ENCODE peak calls at places on chromosomes 5 and 9, in four cellular contexts. One of them, this sample, is unnamed.

GRCh38 chr9:89610391-89610925 is 5.6 kb downstream of the GADD45G start:
- DNase-seq in astrocyte: no peak
- DNase-seq in IMR-90: no peak
- DNase-seq in H9: no peak
- DNase-seq in this sample: peak

GRCh38 chr5:132138260-132138659 is 64.7 kb downstream of the CSF2 start:
- DNase-seq in astrocyte: peak
- DNase-seq in H9: no peak
- DNase-seq in IMR-90: peak
- DNase-seq in this sample: no peak

GRCh38 chr9:136023401-136024225 is 62.4 kb upstream of the UBAC1 start:
- DNase-seq in H9: peak
- DNase-seq in IMR-90: peak
- DNase-seq in astrocyte: peak
- DNase-seq in this sample: peak

GRCh38 chr5:135392256-135392655 is 6.8 kb downstream of the MACROH2A1 start:
- DNase-seq in H9: no peak
- DNase-seq in IMR-90: peak
- DNase-seq in astrocyte: peak
- DNase-seq in this sample: no peak

GRCh38 chr9:18317896-18318295 is 156.1 kb upstream of the ADAMTSL1 start:
- DNase-seq in IMR-90: peak
- DNase-seq in H9: no peak
- DNase-seq in astrocyte: peak
- DNase-seq in this sample: no peak

GRCh38 chr5:54761213-54761701 is 224.1 kb downstream of the ESM1 start:
- DNase-seq in H9: no peak
- DNase-seq in astrocyte: peak
- DNase-seq in IMR-90: peak
- DNase-seq in this sample: no peak

GRCh38 chr5:160269017-160269416 is 39.7 kb downstream of the FABP6 start:
- DNase-seq in H9: no peak
- DNase-seq in IMR-90: peak
- DNase-seq in astrocyte: peak
- DNase-seq in this sample: peak

GRCh38 chr5:149804478-149805450 is 74.7 kb downstream of the PPARGC1B start:
- DNase-seq in H9: no peak
- DNase-seq in astrocyte: no peak
- DNase-seq in IMR-90: no peak
- DNase-seq in this sample: no peak

GRCh38 chr5:126676195-126676624 is 75.5 kb downstream of the PHAX start:
- DNase-seq in astrocyte: peak
- DNase-seq in IMR-90: peak
- DNase-seq in H9: peak
- DNase-seq in this sample: peak

GRCh38 chr5:168434746-168435321 is 51.4 kb upstream of the RARS1 start:
- DNase-seq in IMR-90: peak
- DNase-seq in astrocyte: peak
- DNase-seq in H9: no peak
- DNase-seq in this sample: no peak

GRCh38 chr5:150545246-150545645 is 37.3 kb downstream of the NDST1 start:
- DNase-seq in IMR-90: no peak
- DNase-seq in H9: no peak
- DNase-seq in astrocyte: no peak
- DNase-seq in this sample: no peak

GRCh38 chr9:97525451-97525850 is 24.0 kb downstream of the TMOD1 start:
- DNase-seq in IMR-90: peak
- DNase-seq in H9: no peak
- DNase-seq in astrocyte: no peak
- DNase-seq in this sample: no peak

GRCh38 chr5:140548791-140549190 is 1.3 kb downstream of the EIF4EBP3 start:
- DNase-seq in astrocyte: no peak
- DNase-seq in H9: no peak
- DNase-seq in IMR-90: no peak
- DNase-seq in this sample: no peak

GRCh38 chr5:93874080-93874479 is 132.7 kb upstream of the POU5F2 start:
- DNase-seq in IMR-90: peak
- DNase-seq in astrocyte: peak
- DNase-seq in H9: no peak
- DNase-seq in this sample: no peak

GRCh38 chr5:21802869-21803490 is 1050.2 kb downstream of the CDH12 start:
- DNase-seq in astrocyte: peak
- DNase-seq in H9: no peak
- DNase-seq in IMR-90: peak
- DNase-seq in this sample: peak

GRCh38 chr9:99677281-99677680 is 144.4 kb upstream of the NR4A3 start:
- DNase-seq in IMR-90: peak
- DNase-seq in astrocyte: peak
- DNase-seq in H9: no peak
- DNase-seq in this sample: no peak

GRCh38 chr5:171720086-171720485 is 65.5 kb upstream of the SMIM23 start:
- DNase-seq in astrocyte: no peak
- DNase-seq in H9: peak
- DNase-seq in IMR-90: no peak
- DNase-seq in this sample: no peak

GRCh38 chr9:32344551-32345182 is 39.8 kb upstream of the ACO1 start:
- DNase-seq in H9: peak
- DNase-seq in astrocyte: no peak
- DNase-seq in IMR-90: peak
- DNase-seq in this sample: no peak

GRCh38 chr9:113184089-113184488 is 33.3 kb downstream of the SLC31A2 start:
- DNase-seq in astrocyte: no peak
- DNase-seq in IMR-90: no peak
- DNase-seq in H9: no peak
- DNase-seq in this sample: no peak

GRCh38 chr5:115855959-115856358 is 14.2 kb downstream of the AP3S1 start:
- DNase-seq in H9: no peak
- DNase-seq in astrocyte: no peak
- DNase-seq in IMR-90: peak
- DNase-seq in this sample: no peak

GRCh38 chr5:14581333-14581890 is at the start of gene OTULINL:
- DNase-seq in IMR-90: peak
- DNase-seq in H9: peak
- DNase-seq in astrocyte: peak
- DNase-seq in this sample: peak

GRCh38 chr5:139698461-139699146 is 50.5 kb downstream of the CXXC5 start:
- DNase-seq in H9: peak
- DNase-seq in IMR-90: peak
- DNase-seq in astrocyte: peak
- DNase-seq in this sample: peak

GRCh38 chr9:16950051-16950450 is 79.6 kb upstream of the BNC2 start:
- DNase-seq in IMR-90: no peak
- DNase-seq in astrocyte: no peak
- DNase-seq in H9: no peak
- DNase-seq in this sample: no peak

GRCh38 chr9:115643948-115644727 is 509.5 kb upstream of the PAPPA start:
- DNase-seq in IMR-90: no peak
- DNase-seq in astrocyte: peak
- DNase-seq in H9: no peak
- DNase-seq in this sample: no peak

GRCh38 chr5:37900692-37901091 is 60.9 kb upstream of the GDNF start:
- DNase-seq in IMR-90: peak
- DNase-seq in astrocyte: peak
- DNase-seq in H9: peak
- DNase-seq in this sample: peak

GRCh38 chr9:113641100-113641885 is 177.8 kb downstream of the RGS3 start:
- DNase-seq in H9: no peak
- DNase-seq in astrocyte: no peak
- DNase-seq in IMR-90: peak
- DNase-seq in this sample: no peak

GRCh38 chr5:36153299-36153677 is 1.4 kb downstream of the SKP2 start:
- DNase-seq in H9: no peak
- DNase-seq in IMR-90: no peak
- DNase-seq in astrocyte: no peak
- DNase-seq in this sample: no peak

GRCh38 chr5:36152324-36153298 is 700 bp downstream of the SKP2 start:
- DNase-seq in IMR-90: peak
- DNase-seq in astrocyte: peak
- DNase-seq in H9: no peak
- DNase-seq in this sample: peak

GRCh38 chr5:36150676-36151433 is 832 bp downstream of the LMBRD2 start:
- DNase-seq in H9: peak
- DNase-seq in IMR-90: peak
- DNase-seq in astrocyte: peak
- DNase-seq in this sample: peak

GRCh38 chr5:36153727-36154126 is 1.8 kb downstream of the SKP2 start:
- DNase-seq in IMR-90: no peak
- DNase-seq in H9: no peak
- DNase-seq in astrocyte: no peak
- DNase-seq in this sample: no peak

DNA sequence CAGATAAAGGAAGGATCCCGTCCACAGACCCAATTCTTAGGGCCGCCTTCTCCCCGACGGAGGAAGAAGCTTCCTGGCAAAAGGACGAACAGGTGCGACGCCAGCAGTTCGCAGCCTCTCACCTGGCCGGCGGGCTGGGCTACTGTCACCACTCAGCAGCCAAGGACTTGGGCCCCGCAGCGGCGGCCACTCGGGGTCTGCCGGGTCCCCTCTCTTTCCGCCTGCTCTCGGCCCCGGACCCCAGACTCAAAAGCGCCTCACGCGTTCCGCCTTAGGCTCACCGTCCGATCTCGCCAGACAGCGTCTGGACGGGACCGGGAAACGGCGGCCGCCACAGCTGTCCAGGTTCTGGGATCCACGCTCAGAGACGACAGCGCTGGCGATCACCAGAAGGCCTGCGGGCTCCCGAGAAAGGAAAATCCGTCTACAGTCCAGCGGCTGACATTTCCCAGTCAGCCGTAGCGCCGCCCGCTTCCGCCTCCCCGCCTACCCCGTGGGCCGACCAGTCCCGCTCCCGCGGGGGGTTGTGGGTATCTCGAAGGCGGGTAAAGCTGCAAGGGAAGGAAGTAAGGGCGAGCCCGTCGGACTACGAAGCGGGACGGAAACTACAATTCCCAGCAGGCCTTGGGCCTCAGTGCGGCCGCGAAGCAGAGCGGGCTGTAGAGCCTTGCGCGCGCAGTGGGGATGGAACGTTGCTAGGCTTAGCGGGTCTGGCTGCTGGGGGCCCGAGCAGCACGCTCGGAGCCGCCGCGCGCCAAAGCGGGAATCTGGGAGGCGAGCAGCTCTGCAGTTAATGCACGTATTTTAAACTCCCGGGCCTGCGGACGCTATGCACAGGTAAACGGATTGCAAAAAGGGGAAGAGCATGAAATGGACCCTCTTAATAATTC is at the start of the genes LMBRD2 and SKP2:
- DNase-seq in IMR-90: peak
- DNase-seq in astrocyte: peak
- DNase-seq in H9: peak
- DNase-seq in this sample: peak
- H2AFZ ChIP-seq in IMR-90: peak
- H2AFZ ChIP-seq in astrocyte: peak
- H2AFZ ChIP-seq in H9: peak
- H2AFZ ChIP-seq in this sample: peak

DNA sequence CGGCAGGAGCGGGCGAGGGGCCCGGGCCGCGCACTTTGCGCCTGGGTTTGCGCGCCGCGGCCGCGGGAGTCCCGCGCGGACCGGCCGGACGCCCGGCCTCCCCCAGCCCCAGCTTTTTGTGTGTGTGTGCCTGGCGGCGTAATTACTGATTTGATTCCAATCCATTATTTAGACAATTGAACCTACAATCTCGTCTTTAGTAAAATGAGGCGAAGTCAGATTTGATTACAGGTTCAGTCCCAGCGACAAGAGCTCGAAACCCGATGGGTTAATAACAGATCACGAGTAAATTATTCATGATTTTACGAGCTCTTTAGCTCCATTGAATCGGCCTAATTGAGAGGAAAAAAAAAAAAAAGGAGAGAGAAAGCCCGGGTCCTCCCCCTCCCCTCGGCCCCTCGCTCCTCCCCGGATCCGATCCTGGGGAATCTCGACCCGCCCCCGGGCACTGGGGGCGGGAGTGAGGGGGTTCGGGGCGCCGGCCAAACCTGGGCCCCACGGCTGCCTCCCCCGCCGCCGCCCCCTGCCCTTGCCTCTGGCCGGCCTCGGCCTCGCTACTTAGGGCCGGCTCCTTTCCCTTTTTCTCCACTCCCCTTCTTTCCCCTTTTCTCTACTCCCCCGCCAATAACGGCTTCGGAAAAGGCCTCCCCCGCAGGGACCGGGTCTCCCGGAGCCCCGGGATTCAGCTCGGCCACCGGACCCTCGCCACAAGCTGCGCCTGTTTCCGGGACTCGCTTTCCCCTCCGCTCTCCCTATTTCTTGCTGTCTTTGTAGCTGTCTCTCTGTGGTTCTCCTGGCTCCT is 6.6 kb downstream of the LHX2 start:
- DNase-seq in IMR-90: no peak
- DNase-seq in H9: peak
- DNase-seq in astrocyte: no peak
- DNase-seq in this sample: peak
- H2AFZ ChIP-seq in IMR-90: no peak
- H2AFZ ChIP-seq in H9: no peak
- H2AFZ ChIP-seq in astrocyte: peak
- H2AFZ ChIP-seq in this sample: no peak

DNA sequence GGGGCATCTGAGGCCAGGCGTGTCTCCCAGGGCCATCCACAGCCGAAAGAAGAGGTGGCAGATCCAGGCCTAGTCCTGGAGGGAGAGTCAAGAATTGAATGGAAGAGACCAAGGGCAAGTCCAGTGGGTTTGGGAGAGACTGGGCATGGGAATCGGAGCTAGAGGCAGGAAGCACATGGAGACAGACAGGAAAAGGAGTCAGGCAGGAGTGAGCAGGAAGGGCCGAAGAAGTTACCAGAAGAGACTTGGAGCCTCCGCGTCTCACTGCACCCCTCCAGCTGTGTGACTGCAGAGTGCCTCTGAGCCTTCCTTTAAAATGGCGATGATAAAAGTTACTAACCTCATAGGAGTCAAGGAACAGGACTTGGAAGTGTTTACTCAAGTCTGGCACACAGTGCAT is 64.4 kb upstream of the ANGPTL2 start:
- DNase-seq in H9: no peak
- DNase-seq in IMR-90: no peak
- DNase-seq in astrocyte: no peak
- DNase-seq in this sample: no peak
- H2AFZ ChIP-seq in H9: no peak
- H2AFZ ChIP-seq in IMR-90: peak
- H2AFZ ChIP-seq in astrocyte: no peak
- H2AFZ ChIP-seq in this sample: no peak

DNA sequence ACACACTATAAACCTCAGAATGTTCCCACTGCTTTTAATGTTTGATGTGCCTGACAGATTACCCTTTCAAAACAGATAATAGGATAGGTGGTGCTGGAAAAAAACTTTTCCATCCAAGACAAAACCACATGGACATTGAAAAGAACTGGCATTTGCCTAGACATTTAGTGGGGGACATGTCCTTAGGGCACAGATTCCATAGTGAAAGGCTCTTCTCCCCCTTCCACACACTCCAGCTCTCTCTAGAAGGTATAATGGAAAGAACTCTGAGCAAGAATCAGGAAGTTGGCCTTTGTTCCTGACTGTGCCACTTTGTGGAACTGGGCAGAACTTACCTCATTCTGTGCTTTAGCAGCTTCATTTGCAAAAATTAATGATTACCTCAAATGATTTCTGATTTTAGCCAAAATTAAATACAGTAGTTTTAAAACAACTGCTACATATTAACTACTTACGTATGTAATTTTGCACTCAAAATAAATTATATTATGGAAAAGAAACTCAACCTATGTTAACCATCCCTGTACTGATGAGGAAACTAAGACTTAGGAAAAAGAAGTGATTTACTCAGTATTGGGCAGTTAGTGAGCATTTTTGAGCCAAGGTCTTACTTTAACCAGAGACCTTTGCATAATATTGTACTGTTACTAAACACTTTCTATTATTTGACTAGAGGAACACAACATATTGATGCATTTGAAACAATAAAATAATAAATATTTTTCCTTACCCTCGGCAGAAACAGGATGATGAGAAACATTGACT is 43.3 kb downstream of the TMC1 start:
- DNase-seq in H9: no peak
- DNase-seq in IMR-90: no peak
- DNase-seq in astrocyte: no peak
- DNase-seq in this sample: no peak
- H2AFZ ChIP-seq in H9: no peak
- H2AFZ ChIP-seq in IMR-90: no peak
- H2AFZ ChIP-seq in astrocyte: no peak
- H2AFZ ChIP-seq in this sample: no peak